ENCODE peak calls at places on chromosomes 6 and 20, in nine cellular contexts. X is hippocampal formation; U is stimulated activated CD8-positive, alpha-beta memory T cell treated with anti-CD3 and anti-CD28 coated beads, Interleukin-12 subunit alpha, Interleukin-12 subunit beta, amount 100 ng/mL, for 4 hours; Y is activated CD8-positive, alpha-beta T cell treated with anti-CD3 and anti-CD28 coated beads for 36 hours; V is heart right ventricle; I is GM12865; E is fibroblast of mammary gland; M is pons; C is iris pigment epithelial cell. R is an unnamed sample.
A peak's percentile ranks its signal among the peaks of the same experiment; 100 is the strongest.

GRCh38 chr6:118678866-118679265 is 27.5 kb upstream of the CEP85L start:
- DNase-seq in X (no peak), M (no peak), V (no peak), Y (no peak), U (no peak), E (no peak), I (no peak), C (peak; percentile 37), R (no peak)

GRCh38 chr6:11207199-11207968 is 25.1 kb downstream of the NEDD9 start:
- DNase-seq in M (peak; percentile 91), V (no peak), X (peak; percentile 13), U (no peak), C (peak; percentile 100), I (no peak), E (peak; percentile 97), Y (no peak), R (peak; percentile 32)

GRCh38 chr20:38123021-38123587 is 42.0 kb downstream of the TGM2 start:
- DNase-seq in Y (no peak), V (no peak), E (no peak), X (no peak), I (no peak), M (no peak), C (peak; percentile 83), U (no peak), R (no peak)

GRCh38 chr6:5997420-5998093 is 9.2 kb downstream of the NRN1 start:
- DNase-seq in U (no peak), M (no peak), V (peak; percentile 36), C (no peak), E (peak; percentile 40), Y (peak; percentile 24), I (peak; percentile 23), X (no peak), R (no peak)

GRCh38 chr6:149694926-149695325 is 23.0 kb downstream of the LATS1 start:
- DNase-seq in E (no peak), V (no peak), Y (no peak), I (no peak), M (no peak), X (no peak), U (no peak), C (no peak), R (no peak)

GRCh38 chr20:10673831-10674683 is at the start of gene JAG1:
- DNase-seq in M (peak; percentile 96), Y (peak; percentile 78), V (peak; percentile 96), E (peak; percentile 85), C (peak; percentile 92), I (peak; percentile 94), U (peak; percentile 26), X (peak; percentile 90), R (peak; percentile 91)

GRCh38 chr6:154613137-154613676 is 102.7 kb upstream of the CNKSR3 start:
- DNase-seq in U (no peak), Y (no peak), C (peak; percentile 82), X (no peak), E (peak; percentile 77), M (no peak), I (no peak), V (no peak), R (no peak)

GRCh38 chr6:148396411-148396810 is 53.8 kb downstream of the SASH1 start:
- DNase-seq in E (no peak), M (no peak), U (no peak), X (no peak), V (no peak), C (no peak), Y (no peak), I (no peak), R (no peak)

GRCh38 chr20:32482251-32483220 is 102.6 kb downstream of the NOL4L start:
- DNase-seq in E (no peak), V (peak; percentile 60), I (no peak), Y (peak; percentile 41), X (no peak), C (no peak), M (peak; percentile 32), U (no peak), R (no peak)

GRCh38 chr6:143971453-143971852 is 36.6 kb downstream of the PLAGL1 start:
- DNase-seq in Y (no peak), I (no peak), M (no peak), E (no peak), C (peak; percentile 34), U (no peak), X (no peak), V (no peak), R (no peak)

GRCh38 chr6:150987371-150987828 is 121.9 kb downstream of the MTHFD1L start:
- DNase-seq in X (no peak), E (no peak), U (no peak), Y (peak; percentile 68), M (no peak), I (peak; percentile 48), C (peak; percentile 67), V (no peak), R (no peak)

GRCh38 chr20:2825770-2826169 is 9.6 kb downstream of the TMEM239 start:
- DNase-seq in I (no peak), X (no peak), E (no peak), V (no peak), M (no peak), C (no peak), Y (no peak), U (no peak), R (no peak)

GRCh38 chr20:46031014-46031569 is 2.1 kb downstream of the SLC12A5 start:
- DNase-seq in E (no peak), X (no peak), I (no peak), V (no peak), M (no peak), Y (no peak), U (no peak), C (no peak), R (no peak)

GRCh38 chr6:81890846-81891245 is 138.4 kb upstream of the TENT5A start:
- DNase-seq in I (no peak), V (no peak), U (no peak), X (no peak), M (no peak), Y (no peak), C (peak; percentile 89), E (peak; percentile 96), R (no peak)

GRCh38 chr20:59933296-59933848 is at the start of gene SYCP2:
- DNase-seq in X (no peak), M (no peak), C (no peak), I (peak; percentile 80), E (peak; percentile 35), U (peak; percentile 46), Y (peak; percentile 59), V (peak; percentile 76), R (no peak)

GRCh38 chr6:49551126-49551865 is 828 bp downstream of the C6orf141 start:
- DNase-seq in I (no peak), M (no peak), V (no peak), Y (peak; percentile 7), X (no peak), U (no peak), E (no peak), C (no peak), R (no peak)

GRCh38 chr20:56683077-56683865 is 54.2 kb downstream of the TFAP2C start:
- DNase-seq in X (no peak), E (no peak), M (no peak), Y (no peak), I (no peak), U (no peak), V (no peak), C (no peak), R (no peak)

GRCh38 chr6:163404825-163405265 is 9.7 kb upstream of the QKI start:
- DNase-seq in V (peak; percentile 27), U (no peak), Y (no peak), C (peak; percentile 47), M (peak; percentile 87), E (peak; percentile 59), X (peak; percentile 67), I (no peak), R (no peak)

GRCh38 chr6:7706269-7706668 is 19.6 kb upstream of the BMP6 start:
- DNase-seq in I (no peak), C (no peak), M (no peak), V (no peak), E (no peak), X (no peak), U (no peak), Y (no peak), R (no peak)

GRCh38 chr6:139368661-139369060 is 5.8 kb downstream of the CITED2 start:
- DNase-seq in M (no peak), E (no peak), U (no peak), C (no peak), V (no peak), I (no peak), Y (no peak), X (no peak), R (no peak)